ENCODE peak calls at places on chromosomes 6 and 20, in five cellular contexts. One of them, this sample, is unnamed.

GRCh38 chr6:45483021-45483420 is 105.3 kb upstream of the SUPT3H start:
- DNase-seq in spleen: no peak
- DNase-seq in transverse colon: no peak
- DNase-seq in upper lobe of left lung: no peak
- DNase-seq in A549: no peak
- DNase-seq in this sample: no peak

GRCh38 chr6:155317186-155317585 is 2.9 kb upstream of the TFB1M start:
- DNase-seq in transverse colon: no peak
- DNase-seq in A549: no peak
- DNase-seq in spleen: no peak
- DNase-seq in upper lobe of left lung: no peak
- DNase-seq in this sample: no peak

GRCh38 chr6:16332175-16332542 is 93.8 kb downstream of the GMPR start:
- DNase-seq in A549: peak; percentile 69
- DNase-seq in upper lobe of left lung: peak; percentile 85
- DNase-seq in spleen: peak; percentile 91
- DNase-seq in transverse colon: peak; percentile 87
- DNase-seq in this sample: peak; percentile 82

GRCh38 chr6:21332077-21332476 is 261.5 kb upstream of the SOX4 start:
- DNase-seq in A549: no peak
- DNase-seq in spleen: no peak
- DNase-seq in upper lobe of left lung: no peak
- DNase-seq in transverse colon: no peak
- DNase-seq in this sample: no peak

GRCh38 chr6:133788556-133788955 is 100.4 kb upstream of the TCF21 start:
- DNase-seq in spleen: no peak
- DNase-seq in upper lobe of left lung: no peak
- DNase-seq in transverse colon: no peak
- DNase-seq in A549: no peak
- DNase-seq in this sample: no peak

GRCh38 chr6:14751645-14752173 is 494.2 kb upstream of the JARID2 start:
- DNase-seq in A549: no peak
- DNase-seq in upper lobe of left lung: no peak
- DNase-seq in spleen: no peak
- DNase-seq in transverse colon: no peak
- DNase-seq in this sample: no peak

GRCh38 chr6:151148111-151148510 is 91.7 kb upstream of the AKAP12 start:
- DNase-seq in spleen: no peak
- DNase-seq in transverse colon: no peak
- DNase-seq in upper lobe of left lung: no peak
- DNase-seq in A549: no peak
- DNase-seq in this sample: no peak

GRCh38 chr6:148835920-148836441 is 89.2 kb downstream of the UST start:
- DNase-seq in transverse colon: no peak
- DNase-seq in upper lobe of left lung: no peak
- DNase-seq in spleen: no peak
- DNase-seq in A549: no peak
- DNase-seq in this sample: no peak

GRCh38 chr6:138194221-138194620 is 24.1 kb downstream of the PBOV1 start:
- DNase-seq in transverse colon: peak; percentile 76
- DNase-seq in spleen: no peak
- DNase-seq in upper lobe of left lung: peak; percentile 70
- DNase-seq in A549: no peak
- DNase-seq in this sample: no peak

GRCh38 chr20:13262701-13263335 is 41.7 kb downstream of the ISM1 start:
- DNase-seq in transverse colon: no peak
- DNase-seq in spleen: no peak
- DNase-seq in upper lobe of left lung: no peak
- DNase-seq in A549: no peak
- DNase-seq in this sample: no peak

GRCh38 chr6:117907600-117908245 is 659 bp downstream of the SLC35F1 start:
- DNase-seq in A549: no peak
- DNase-seq in transverse colon: no peak
- DNase-seq in upper lobe of left lung: no peak
- DNase-seq in spleen: no peak
- DNase-seq in this sample: no peak

GRCh38 chr20:37941992-37942391 is 39.1 kb downstream of the VSTM2L start:
- DNase-seq in upper lobe of left lung: peak; percentile 1
- DNase-seq in transverse colon: no peak
- DNase-seq in A549: no peak
- DNase-seq in spleen: no peak
- DNase-seq in this sample: no peak

GRCh38 chr20:50427740-50428462 is 82.3 kb upstream of the PTPN1 start:
- DNase-seq in transverse colon: no peak
- DNase-seq in upper lobe of left lung: peak; percentile 58
- DNase-seq in A549: no peak
- DNase-seq in spleen: no peak
- DNase-seq in this sample: no peak

GRCh38 chr20:40606660-40607059 is 82.4 kb downstream of the MAFB start:
- DNase-seq in transverse colon: no peak
- DNase-seq in A549: no peak
- DNase-seq in upper lobe of left lung: no peak
- DNase-seq in spleen: no peak
- DNase-seq in this sample: no peak

GRCh38 chr6:6277418-6277817 is 43.0 kb downstream of the F13A1 start:
- DNase-seq in upper lobe of left lung: no peak
- DNase-seq in transverse colon: no peak
- DNase-seq in spleen: no peak
- DNase-seq in A549: peak; percentile 14
- DNase-seq in this sample: no peak

GRCh38 chr6:168116975-168117899 is 38.2 kb upstream of the FRMD1 start:
- DNase-seq in upper lobe of left lung: peak; percentile 8
- DNase-seq in spleen: peak; percentile 67
- DNase-seq in transverse colon: peak; percentile 43
- DNase-seq in A549: no peak
- DNase-seq in this sample: no peak

GRCh38 chr6:147022041-147022440 is 182.2 kb upstream of the STXBP5 start:
- DNase-seq in upper lobe of left lung: no peak
- DNase-seq in A549: no peak
- DNase-seq in spleen: no peak
- DNase-seq in transverse colon: no peak
- DNase-seq in this sample: no peak

GRCh38 chr20:701401-702129 is 26.0 kb upstream of the SCRT2 start:
- DNase-seq in A549: no peak
- DNase-seq in spleen: peak; percentile 28
- DNase-seq in transverse colon: no peak
- DNase-seq in upper lobe of left lung: no peak
- DNase-seq in this sample: no peak

GRCh38 chr6:118565317-118565960 is 17.3 kb downstream of the PLN start:
- DNase-seq in A549: peak; percentile 69
- DNase-seq in transverse colon: no peak
- DNase-seq in spleen: no peak
- DNase-seq in upper lobe of left lung: no peak
- DNase-seq in this sample: peak; percentile 38

GRCh38 chr6:84801250-84801649 is 36.9 kb upstream of the TBX18 start:
- DNase-seq in transverse colon: no peak
- DNase-seq in upper lobe of left lung: no peak
- DNase-seq in spleen: no peak
- DNase-seq in A549: no peak
- DNase-seq in this sample: no peak

GRCh38 chr6:15443119-15443518 is 197.2 kb downstream of the JARID2 start:
- DNase-seq in transverse colon: no peak
- DNase-seq in A549: peak; percentile 22
- DNase-seq in upper lobe of left lung: no peak
- DNase-seq in spleen: no peak
- DNase-seq in this sample: no peak

GRCh38 chr6:89944826-89945407 is 50.6 kb downstream of the GJA10 start:
- DNase-seq in A549: peak; percentile 28
- DNase-seq in transverse colon: no peak
- DNase-seq in upper lobe of left lung: no peak
- DNase-seq in spleen: no peak
- DNase-seq in this sample: peak; percentile 42

GRCh38 chr6:84074988-84075781 is 41.6 kb downstream of the MRAP2 start:
- DNase-seq in transverse colon: no peak
- DNase-seq in A549: peak; percentile 1
- DNase-seq in spleen: no peak
- DNase-seq in upper lobe of left lung: no peak
- DNase-seq in this sample: peak; percentile 3

GRCh38 chr20:575230-575629 is 31.6 kb upstream of the CSNK2A1 start:
- DNase-seq in spleen: no peak
- DNase-seq in transverse colon: no peak
- DNase-seq in upper lobe of left lung: no peak
- DNase-seq in A549: no peak
- DNase-seq in this sample: no peak

GRCh38 chr20:5996765-5997164 is 46.3 kb downstream of the MCM8 start:
- DNase-seq in upper lobe of left lung: no peak
- DNase-seq in transverse colon: peak; percentile 22
- DNase-seq in spleen: no peak
- DNase-seq in A549: peak; percentile 35
- DNase-seq in this sample: no peak

GRCh38 chr6:109034439-109035041 is 60.1 kb downstream of the SESN1 start:
- DNase-seq in upper lobe of left lung: no peak
- DNase-seq in A549: no peak
- DNase-seq in spleen: no peak
- DNase-seq in transverse colon: no peak
- DNase-seq in this sample: peak; percentile 55

GRCh38 chr6:14337157-14337556 is 219.6 kb downstream of the CD83 start:
- DNase-seq in transverse colon: no peak
- DNase-seq in upper lobe of left lung: no peak
- DNase-seq in A549: no peak
- DNase-seq in spleen: no peak
- DNase-seq in this sample: no peak

GRCh38 chr20:18813483-18813882 is at the start of gene SCP2D1:
- DNase-seq in A549: no peak
- DNase-seq in transverse colon: no peak
- DNase-seq in spleen: no peak
- DNase-seq in upper lobe of left lung: no peak
- DNase-seq in this sample: no peak

GRCh38 chr6:158668707-158669103 is 18.9 kb downstream of the SYTL3 start:
- DNase-seq in spleen: no peak
- DNase-seq in transverse colon: no peak
- DNase-seq in upper lobe of left lung: no peak
- DNase-seq in A549: no peak
- DNase-seq in this sample: no peak

GRCh38 chr20:50335105-50335504 is 144.5 kb downstream of the CEBPB start:
- DNase-seq in spleen: peak; percentile 10
- DNase-seq in transverse colon: no peak
- DNase-seq in A549: peak; percentile 77
- DNase-seq in upper lobe of left lung: peak; percentile 63
- DNase-seq in this sample: peak; percentile 26

GRCh38 chr6:89045585-89045984 is 35.0 kb upstream of the PNRC1 start:
- DNase-seq in A549: no peak
- DNase-seq in transverse colon: no peak
- DNase-seq in upper lobe of left lung: no peak
- DNase-seq in spleen: no peak
- DNase-seq in this sample: no peak

GRCh38 chr6:41531591-41532582 is 14.3 kb upstream of the FOXP4 start:
- DNase-seq in transverse colon: peak; percentile 19
- DNase-seq in upper lobe of left lung: no peak
- DNase-seq in A549: no peak
- DNase-seq in spleen: peak; percentile 83
- DNase-seq in this sample: no peak

GRCh38 chr6:144093658-144094057 is 1.7 kb downstream of the SF3B5 start:
- DNase-seq in transverse colon: no peak
- DNase-seq in spleen: no peak
- DNase-seq in upper lobe of left lung: no peak
- DNase-seq in A549: no peak
- DNase-seq in this sample: no peak

GRCh38 chr6:144098993-144099392 is 3.6 kb upstream of the SF3B5 start:
- DNase-seq in transverse colon: no peak
- DNase-seq in spleen: no peak
- DNase-seq in upper lobe of left lung: no peak
- DNase-seq in A549: no peak
- DNase-seq in this sample: no peak

GRCh38 chr6:144094731-144095133 is 641 bp downstream of the SF3B5 start:
- DNase-seq in A549: no peak
- DNase-seq in upper lobe of left lung: peak; percentile 35
- DNase-seq in spleen: peak; percentile 68
- DNase-seq in transverse colon: no peak
- DNase-seq in this sample: no peak

GRCh38 chr6:144093236-144093635 is 2.1 kb downstream of the SF3B5 start:
- DNase-seq in upper lobe of left lung: no peak
- DNase-seq in transverse colon: no peak
- DNase-seq in spleen: no peak
- DNase-seq in A549: no peak
- DNase-seq in this sample: no peak

GRCh38 chr6:144095134-144096002 is at the start of gene SF3B5:
- DNase-seq in spleen: peak; percentile 99
- DNase-seq in upper lobe of left lung: peak; percentile 99
- DNase-seq in transverse colon: peak; percentile 99
- DNase-seq in A549: peak; percentile 99
- DNase-seq in this sample: peak; percentile 100
- TF ChIP-seq POLR2A in spleen: peak; percentile 73
- TF ChIP-seq POLR2A in upper lobe of left lung: peak; percentile 89
- TF ChIP-seq POLR2A in transverse colon: peak; percentile 93
- TF ChIP-seq POLR2A in A549: peak; percentile 88
- TF ChIP-seq POLR2A in this sample: peak; percentile 99

GRCh38 chr20:43388267-43389081 is 69.2 kb upstream of the SRSF6 start:
- DNase-seq in transverse colon: no peak
- DNase-seq in upper lobe of left lung: peak; percentile 63
- DNase-seq in A549: no peak
- DNase-seq in spleen: no peak
- DNase-seq in this sample: no peak
- TF ChIP-seq POLR2A in transverse colon: no peak
- TF ChIP-seq POLR2A in upper lobe of left lung: no peak
- TF ChIP-seq POLR2A in A549: no peak
- TF ChIP-seq POLR2A in spleen: no peak
- TF ChIP-seq POLR2A in this sample: no peak

GRCh38 chr6:33992191-33992590 is 153.7 kb downstream of the GRM4 start:
- DNase-seq in upper lobe of left lung: no peak
- DNase-seq in transverse colon: no peak
- DNase-seq in spleen: no peak
- DNase-seq in A549: no peak
- DNase-seq in this sample: no peak

GRCh38 chr6:33990061-33990541 is 155.8 kb downstream of the GRM4 start:
- DNase-seq in transverse colon: no peak
- DNase-seq in upper lobe of left lung: no peak
- DNase-seq in spleen: peak; percentile 64
- DNase-seq in A549: no peak
- DNase-seq in this sample: peak; percentile 61

GRCh38 chr6:33993653-33994052 is 152.2 kb downstream of the GRM4 start:
- DNase-seq in transverse colon: peak; percentile 5
- DNase-seq in upper lobe of left lung: no peak
- DNase-seq in A549: no peak
- DNase-seq in spleen: peak; percentile 38
- DNase-seq in this sample: no peak

GRCh38 chr6:33993091-33993490 is 152.8 kb downstream of the GRM4 start:
- DNase-seq in upper lobe of left lung: no peak
- DNase-seq in transverse colon: peak; percentile 3
- DNase-seq in A549: no peak
- DNase-seq in spleen: no peak
- DNase-seq in this sample: no peak

GRCh38 chr6:33991610-33992009 is 154.3 kb downstream of the GRM4 start:
- DNase-seq in A549: no peak
- DNase-seq in spleen: no peak
- DNase-seq in transverse colon: no peak
- DNase-seq in upper lobe of left lung: no peak
- DNase-seq in this sample: no peak
- TF ChIP-seq POLR2A in A549: no peak
- TF ChIP-seq POLR2A in spleen: no peak
- TF ChIP-seq POLR2A in transverse colon: no peak
- TF ChIP-seq POLR2A in upper lobe of left lung: no peak
- TF ChIP-seq POLR2A in this sample: no peak

GRCh38 chr6:31901953-31902643 is at the start of gene ZBTB12:
- DNase-seq in spleen: peak; percentile 96
- DNase-seq in A549: peak; percentile 94
- DNase-seq in upper lobe of left lung: peak; percentile 93
- DNase-seq in transverse colon: peak; percentile 94
- DNase-seq in this sample: peak; percentile 81
- TF ChIP-seq POLR2A in spleen: no peak
- TF ChIP-seq POLR2A in A549: peak; percentile 57
- TF ChIP-seq POLR2A in upper lobe of left lung: no peak
- TF ChIP-seq POLR2A in transverse colon: peak; percentile 60
- TF ChIP-seq POLR2A in this sample: peak; percentile 64

GRCh38 chr6:25278914-25279747 is at the start of gene CARMIL1:
- DNase-seq in spleen: peak; percentile 92
- DNase-seq in A549: peak; percentile 79
- DNase-seq in upper lobe of left lung: peak; percentile 91
- DNase-seq in transverse colon: peak; percentile 94
- DNase-seq in this sample: peak; percentile 86
- TF ChIP-seq POLR2A in spleen: no peak
- TF ChIP-seq POLR2A in A549: peak; percentile 33
- TF ChIP-seq POLR2A in upper lobe of left lung: no peak
- TF ChIP-seq POLR2A in transverse colon: peak; percentile 77
- TF ChIP-seq POLR2A in this sample: no peak

This sample was measured in erythroblast.